ENCODE peak calls at places on chromosomes 7 and 10, in six cellular contexts. L is hepatocyte, Z is neural progenitor cell, V is HCT116, A is MM.1S, N is PC-3. R is an unnamed sample.

GRCh38 chr7:55129409-55130078 is 110.7 kb downstream of the EGFR start:
- DNase-seq in N (peak), L (no peak), Z (no peak), V (no peak), A (no peak), R (no peak)

GRCh38 chr7:29622335-29623265 is 59.0 kb downstream of the PRR15 start:
- DNase-seq in V (peak), A (no peak), L (peak), N (peak), Z (no peak), R (no peak)

GRCh38 chr10:4587466-4587865 is 238.5 kb upstream of the AKR1E2 start:
- DNase-seq in N (no peak), Z (no peak), V (no peak), L (no peak), A (no peak), R (no peak)

GRCh38 chr10:77139746-77140145 is 497.9 kb downstream of the KCNMA1 start:
- DNase-seq in A (no peak), V (no peak), Z (no peak), N (no peak), L (no peak), R (no peak)

GRCh38 chr7:1646957-1647891 is 22.9 kb upstream of the ELFN1 start:
- DNase-seq in N (no peak), Z (no peak), V (no peak), L (no peak), A (no peak), R (no peak)

GRCh38 chr7:52831321-52831720 is 204.1 kb upstream of the POM121L12 start:
- DNase-seq in L (no peak), N (no peak), V (no peak), A (no peak), Z (no peak), R (no peak)

GRCh38 chr7:159025161-159025779 is 119.4 kb downstream of the VIPR2 start:
- DNase-seq in Z (no peak), V (no peak), N (no peak), A (no peak), L (no peak), R (no peak)

GRCh38 chr7:33813331-33813730 is 92.0 kb upstream of the BMPER start:
- DNase-seq in A (no peak), L (no peak), V (no peak), Z (no peak), N (no peak), R (no peak)

GRCh38 chr7:123480107-123480506 is 54.3 kb downstream of the IQUB start:
- DNase-seq in A (no peak), L (no peak), Z (no peak), V (no peak), N (no peak), R (no peak)

GRCh38 chr10:12940791-12941190 is 60.7 kb downstream of the CCDC3 start:
- DNase-seq in L (no peak), N (no peak), V (no peak), Z (no peak), A (no peak), R (no peak)

GRCh38 chr10:42177077-42177792 is 461.1 kb downstream of the ZNF33B start:
- DNase-seq in N (no peak), L (peak), Z (no peak), A (no peak), V (no peak), R (no peak)
- TF ChIP-seq EZH2 in N (peak), L (no peak), Z (no peak), A (no peak), V (no peak), R (no peak)

GRCh38 chr7:148327379-148327778 is 263.2 kb upstream of the C7orf33 start:
- DNase-seq in A (no peak), N (peak), Z (no peak), L (peak), V (no peak), R (no peak)
- TF ChIP-seq EZH2phosphoT487 in A (no peak), N (no peak), Z (no peak), L (no peak), V (no peak), R (no peak)

DNA sequence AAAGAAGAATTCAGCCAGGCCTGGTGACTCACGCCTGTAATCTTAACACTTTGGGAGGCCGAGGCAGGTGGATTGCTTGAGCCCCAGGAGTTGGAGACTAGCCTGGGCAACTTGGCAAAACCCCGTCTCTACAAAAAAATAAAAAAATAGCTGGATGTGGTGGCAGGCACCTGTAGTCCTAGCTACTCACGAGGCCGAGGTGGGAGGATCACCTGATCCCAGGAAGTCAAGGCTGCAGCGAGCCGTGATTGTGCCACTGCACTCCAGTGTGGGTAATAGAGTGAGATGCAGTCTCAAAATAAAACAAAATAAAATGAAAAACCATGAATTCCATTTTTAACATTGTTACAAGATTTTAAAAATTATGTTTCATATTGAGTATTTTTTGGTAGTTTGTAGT is 988.9 kb upstream of the ZNF722 start:
- DNase-seq in V (no peak), A (no peak), Z (no peak), N (no peak), L (no peak), R (no peak)
- TF ChIP-seq EZH2 in V (no peak), A (no peak), Z (no peak), N (no peak), L (no peak), R (no peak)

GRCh38 chr10:125742465-125742864 is 23.0 kb downstream of the EDRF1 start:
- DNase-seq in N (peak), L (no peak), V (no peak), A (no peak), Z (no peak), R (peak)
- TF ChIP-seq EZH2phosphoT487 in N (no peak), L (no peak), V (no peak), A (no peak), Z (no peak), R (no peak)

DNA sequence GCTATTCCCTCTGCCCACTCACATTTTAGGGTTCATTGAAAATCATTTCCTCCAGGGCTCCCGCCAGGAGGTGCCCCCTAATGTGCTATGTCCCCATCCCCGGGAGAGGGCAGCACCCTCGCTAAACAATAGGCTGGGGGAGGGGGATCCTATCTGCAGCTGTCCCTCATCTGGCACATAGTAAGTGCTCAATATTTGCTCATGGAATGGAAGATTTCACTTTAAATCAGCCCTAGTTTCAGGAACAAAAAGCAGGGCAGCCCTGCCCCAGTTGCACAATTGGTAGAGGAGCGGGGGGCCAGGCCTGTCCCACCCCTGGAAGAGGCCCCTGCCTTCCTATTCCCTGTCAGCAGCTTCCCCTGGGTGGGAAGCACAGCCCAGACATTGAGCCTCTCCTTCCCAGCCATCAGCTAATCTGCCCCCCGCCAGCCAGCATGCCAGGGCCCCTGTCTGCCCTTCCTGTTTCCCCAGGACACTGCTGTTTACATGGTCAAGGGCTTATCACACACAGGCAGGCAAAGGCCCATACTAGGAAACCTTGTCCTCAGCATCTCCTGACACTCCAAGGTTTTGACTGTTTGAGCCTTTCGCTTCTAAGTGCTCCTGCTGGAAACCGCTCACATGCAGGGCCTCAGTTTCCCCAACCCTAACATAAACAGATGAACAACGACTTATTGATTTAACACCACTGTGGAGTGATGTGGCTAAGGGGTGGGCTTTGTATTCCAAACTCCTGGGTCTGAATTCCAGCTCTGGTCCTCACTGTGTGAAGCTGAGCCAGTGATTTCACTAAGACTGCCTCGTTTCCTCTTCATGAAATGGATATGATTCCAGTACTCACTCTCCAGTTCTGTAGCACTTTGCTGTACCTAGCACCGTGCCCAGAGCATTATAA is 130.7 kb upstream of the ZMIZ1 start:
- DNase-seq in A (no peak), L (no peak), V (no peak), Z (no peak), N (peak), R (peak)
- TF ChIP-seq EZH2 in A (no peak), L (no peak), V (no peak), Z (no peak), N (no peak), R (no peak)

GRCh38 chr10:59523843-59524242 is 161.5 kb upstream of the FAM13C start:
- DNase-seq in V (no peak), Z (no peak), A (no peak), L (no peak), N (no peak), R (no peak)

DNA sequence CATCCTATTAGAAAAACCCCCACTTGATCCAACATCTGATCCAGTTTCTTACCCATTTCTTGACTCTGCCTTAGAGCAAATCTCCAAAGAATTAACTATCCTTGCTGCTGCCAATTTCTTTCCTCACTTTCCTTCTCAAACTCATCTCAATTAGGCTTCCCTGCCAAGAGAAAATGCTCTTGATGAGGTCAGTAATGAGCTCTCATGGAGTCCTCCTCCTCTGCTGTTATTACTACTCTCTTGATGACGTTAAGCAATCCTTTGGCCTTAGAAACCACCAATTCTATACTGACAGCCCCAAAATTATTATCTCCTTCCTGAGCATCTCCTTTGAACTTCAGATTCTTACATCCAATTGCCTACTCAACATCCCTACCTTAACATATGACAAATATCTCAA is 162.0 kb upstream of the FAM13C start:
- DNase-seq in Z (no peak), A (no peak), N (no peak), V (no peak), L (no peak), R (no peak)
- TF ChIP-seq EZH2phosphoT487 in Z (no peak), A (no peak), N (no peak), V (no peak), L (no peak), R (no peak)

DNA sequence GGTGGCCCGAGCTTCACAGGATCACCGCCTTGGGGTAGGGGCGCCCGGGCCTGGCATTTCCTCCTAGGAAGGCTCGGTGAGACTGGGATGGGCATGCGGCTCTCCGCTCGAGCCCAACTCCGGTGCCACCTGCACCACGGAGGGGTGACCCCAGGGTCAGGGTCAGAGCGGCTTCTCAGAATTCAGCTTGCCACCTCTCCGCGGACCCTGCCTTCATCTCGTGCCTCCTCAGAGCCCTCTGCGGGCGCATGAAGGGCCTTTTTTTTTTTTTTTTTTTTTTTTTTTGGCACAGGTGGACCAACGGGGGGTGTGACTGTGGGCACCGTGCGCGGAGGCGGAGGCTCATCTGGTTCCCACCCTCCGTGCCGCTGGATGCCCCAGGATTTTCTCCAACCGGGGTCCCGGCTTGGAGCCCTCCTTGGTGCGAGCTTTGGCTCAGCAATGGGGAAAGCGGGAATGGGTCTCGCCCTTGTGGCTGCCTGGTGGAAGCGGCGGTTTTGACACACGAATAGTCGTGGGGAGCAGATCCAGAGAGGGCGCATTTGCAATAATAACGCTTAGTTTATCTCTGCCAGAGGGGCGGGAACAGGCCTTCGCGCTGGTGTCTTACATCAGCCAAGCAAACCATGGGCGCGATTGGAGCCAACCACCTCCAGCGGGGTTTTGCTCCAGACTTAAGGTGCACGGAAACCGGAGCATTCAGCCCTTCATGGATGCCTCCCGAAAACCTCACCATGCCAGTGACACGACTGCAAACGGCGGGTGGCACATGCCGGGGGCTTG is 5.0 kb upstream of the TNRC18 start:
- DNase-seq in V (no peak), L (peak), Z (peak), A (no peak), N (peak), R (peak)
- TF ChIP-seq EZH2 in V (no peak), L (no peak), Z (peak), A (no peak), N (no peak), R (peak)

DNA sequence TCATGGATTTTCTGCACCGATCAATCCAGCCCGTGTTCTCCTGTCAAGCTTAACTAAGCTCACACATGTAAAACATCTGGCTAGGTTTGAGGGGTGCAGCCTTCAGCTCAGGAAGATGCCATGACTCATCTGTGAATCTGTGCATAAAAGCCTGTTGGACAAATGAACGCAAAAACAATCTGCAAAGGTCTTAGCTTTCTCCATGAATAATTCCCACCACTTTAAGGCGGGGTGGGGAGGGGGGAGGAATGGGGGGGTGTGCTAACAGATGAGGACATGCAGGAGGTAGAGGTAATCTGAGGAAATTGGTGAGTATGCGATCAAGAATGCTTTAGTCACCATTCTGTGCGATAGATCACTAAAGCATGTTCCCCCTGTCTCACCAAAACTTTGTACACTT is 4.8 kb downstream of the DOCK4 start:
- DNase-seq in V (no peak), A (no peak), L (no peak), Z (no peak), N (peak), R (no peak)
- TF ChIP-seq EZH2phosphoT487 in V (no peak), A (no peak), L (no peak), Z (no peak), N (no peak), R (no peak)

GRCh38 chr10:35674843-35675242 is 32.7 kb upstream of the FZD8 start:
- DNase-seq in L (no peak), V (no peak), Z (no peak), N (no peak), A (peak), R (no peak)
- TF ChIP-seq EZH2 in L (no peak), V (no peak), Z (no peak), N (no peak), A (no peak), R (no peak)

GRCh38 chr7:50603288-50603687 is 38.1 kb upstream of the DDC start:
- DNase-seq in Z (no peak), A (no peak), L (no peak), N (no peak), V (no peak), R (no peak)

GRCh38 chr7:50595538-50596102 is 30.4 kb upstream of the DDC start:
- DNase-seq in A (peak), N (peak), L (peak), V (peak), Z (peak), R (peak)

GRCh38 chr7:50596484-50596883 is 31.3 kb upstream of the DDC start:
- DNase-seq in V (no peak), Z (no peak), N (no peak), A (no peak), L (no peak), R (no peak)

GRCh38 chr7:50598455-50599343 is 33.5 kb upstream of the DDC start:
- DNase-seq in A (no peak), L (no peak), Z (no peak), N (no peak), V (no peak), R (no peak)

DNA sequence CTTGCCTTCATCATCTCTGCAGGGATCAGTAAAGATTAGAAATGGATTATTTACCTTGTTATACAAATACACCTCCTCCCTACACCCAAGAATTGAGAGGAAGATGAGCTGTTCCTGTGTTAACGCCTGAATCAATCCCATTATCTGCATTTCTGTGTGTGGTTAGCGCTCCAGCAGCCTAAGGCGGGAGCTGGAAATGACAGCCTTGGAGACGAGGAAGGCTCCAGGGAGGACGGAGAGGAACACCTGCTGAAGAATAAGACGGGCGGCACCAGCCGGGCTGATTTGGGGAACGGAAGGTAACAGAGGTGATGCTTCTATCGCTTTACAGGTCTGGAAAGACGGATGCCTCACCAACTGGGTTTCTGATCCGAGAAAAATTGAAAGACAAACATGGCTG is 34.2 kb upstream of the DDC start:
- DNase-seq in L (no peak), V (no peak), Z (no peak), A (no peak), N (no peak), R (no peak)
- TF ChIP-seq EZH2phosphoT487 in L (no peak), V (no peak), Z (no peak), A (no peak), N (no peak), R (no peak)